ENCODE peak calls at places on chromosomes 13 and 19, in four cellular contexts. R, O, J and F are unnamed samples.

GRCh38 chr19:10826846-10827245 is 9.2 kb downstream of the TMED1 start:
- DNase-seq in R (no peak), O (no peak), J (no peak), F (no peak)

GRCh38 chr13:87975035-87975434 is 303.9 kb downstream of the SLITRK5 start:
- DNase-seq in R (no peak), O (no peak), J (no peak), F (no peak)

GRCh38 chr13:72651196-72651595 is 76.2 kb downstream of the MZT1 start:
- DNase-seq in R (no peak), O (no peak), J (peak), F (no peak)

GRCh38 chr19:13097331-13098258 is 5.1 kb downstream of the LYL1 start:
- DNase-seq in R (no peak), O (peak), J (no peak), F (no peak)

GRCh38 chr19:55491546-55492360 is 3.5 kb downstream of the SSC5D start:
- DNase-seq in R (no peak), O (no peak), J (no peak), F (no peak)

GRCh38 chr13:29849071-29849541 is 1.3 kb downstream of the UBL3 start:
- DNase-seq in R (peak), O (peak), J (peak), F (peak)

GRCh38 chr13:113155201-113155600 is 3.2 kb upstream of the PROZ start:
- DNase-seq in R (no peak), O (peak), J (no peak), F (no peak)

GRCh38 chr19:19744641-19745040 is 11.7 kb upstream of the ZNF14 start:
- DNase-seq in R (no peak), O (no peak), J (no peak), F (no peak)

GRCh38 chr19:11164879-11165406 is 9.4 kb upstream of the SPC24 start:
- DNase-seq in R (peak), O (no peak), J (no peak), F (no peak)

GRCh38 chr13:36090592-36090991 is 40.6 kb downstream of the DCLK1 start:
- DNase-seq in R (no peak), O (peak), J (no peak), F (no peak)

GRCh38 chr19:5804516-5805464 is at the start of gene NRTN:
- DNase-seq in R (no peak), O (peak), J (no peak), F (peak)

GRCh38 chr19:17475541-17476115 is 5.3 kb downstream of the SLC27A1 start:
- DNase-seq in R (peak), O (no peak), J (peak), F (no peak)

GRCh38 chr13:103772576-103772975 is 706.4 kb upstream of the SLC10A2 start:
- DNase-seq in R (no peak), O (peak), J (peak), F (peak)

GRCh38 chr19:33444993-33445751 is 71.7 kb downstream of the CEBPG start:
- DNase-seq in R (peak), O (no peak), J (no peak), F (no peak)

GRCh38 chr19:40933025-40933424 is 51.0 kb upstream of the CYP2A7 start:
- DNase-seq in R (no peak), O (peak), J (no peak), F (peak)
- TF ChIP-seq MAFK in R (no peak), O (no peak), J (no peak), F (no peak)

DNA sequence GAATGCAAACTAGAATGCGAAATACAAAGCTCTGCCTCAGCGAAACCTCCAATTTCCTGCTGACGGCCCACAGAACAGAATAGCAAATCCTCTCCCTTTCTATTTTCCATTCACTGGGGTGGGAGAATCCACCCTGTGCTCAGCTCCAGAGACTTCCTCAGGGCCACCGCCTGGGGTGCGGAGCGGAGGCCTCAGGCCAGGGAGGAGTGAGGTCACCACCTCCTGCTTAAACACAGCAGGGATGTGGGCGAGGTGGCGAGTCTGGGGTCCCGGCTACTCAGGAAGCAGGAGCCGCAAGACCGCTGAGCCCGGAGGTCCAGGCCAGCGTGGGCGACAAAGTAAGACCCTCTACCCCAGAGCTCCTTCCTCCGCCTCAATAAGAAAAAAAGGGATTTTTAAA is 666 bp upstream of the ZNF320 start:
- DNase-seq in R (no peak), O (no peak), J (no peak), F (no peak)
- TF ChIP-seq CEBPB in R (no peak), O (no peak), J (no peak), F (no peak)

GRCh38 chr19:2777952-2778683 is 5.0 kb downstream of the SGTA start:
- DNase-seq in R (no peak), O (no peak), J (no peak), F (no peak)

GRCh38 chr19:2774083-2774679 is 8.9 kb downstream of the SGTA start:
- DNase-seq in R (no peak), O (no peak), J (no peak), F (no peak)

GRCh38 chr19:2779121-2779740 is 3.8 kb downstream of the SGTA start:
- DNase-seq in R (no peak), O (no peak), J (no peak), F (no peak)

GRCh38 chr19:2774953-2775555 is 8.0 kb downstream of the SGTA start:
- DNase-seq in R (no peak), O (no peak), J (no peak), F (no peak)

GRCh38 chr19:2775556-2776430 is 7.3 kb downstream of the SGTA start:
- DNase-seq in R (peak), O (peak), J (peak), F (no peak)
- TF ChIP-seq SMC3 in R (no peak), O (no peak), J (no peak), F (no peak)

GRCh38 chr13:44470623-44471562 is 97.3 kb downstream of the SERP2 start:
- DNase-seq in R (peak), O (peak), J (peak), F (peak)

GRCh38 chr13:44471686-44472085 is 98.1 kb downstream of the SERP2 start:
- DNase-seq in R (peak), O (no peak), J (no peak), F (peak)

GRCh38 chr13:44474122-44474910 is 100.7 kb downstream of the SERP2 start:
- DNase-seq in R (peak), O (no peak), J (peak), F (peak)
- TF ChIP-seq MAFK in R (no peak), O (no peak), J (no peak), F (peak)

GRCh38 chr19:44949550-44949949 is 3.7 kb downstream of the APOC2 start:
- DNase-seq in R (no peak), O (no peak), J (no peak), F (no peak)

GRCh38 chr19:44954278-44954648 is 917 bp upstream of the CLPTM1 start:
- DNase-seq in R (no peak), O (no peak), J (no peak), F (no peak)

GRCh38 chr19:44948763-44949374 is 3.0 kb downstream of the APOC2 start:
- DNase-seq in R (no peak), O (no peak), J (no peak), F (no peak)

GRCh38 chr19:44948237-44948636 is 2.4 kb downstream of the APOC2 start:
- DNase-seq in R (no peak), O (peak), J (no peak), F (no peak)

GRCh38 chr19:44951179-44952159 is 3.7 kb upstream of the CLPTM1 start:
- DNase-seq in R (peak), O (peak), J (peak), F (peak)
- TF ChIP-seq CEBPB in R (no peak), O (no peak), J (no peak), F (no peak)

GRCh38 chr19:52069653-52070052 is 21.0 kb upstream of the ZNF432 start:
- DNase-seq in R (no peak), O (no peak), J (no peak), F (no peak)
- TF ChIP-seq SMC3 in R (no peak), O (no peak), J (no peak), F (no peak)